ENCODE peak calls at places on chromosomes 7 and 10, in five cellular contexts. U, I, P, K and X are unnamed samples.

GRCh38 chr10:53601260-53601875 is 828.8 kb upstream of the MBL2 start:
- DNase-seq in U (no peak), I (peak), P (no peak), K (no peak), X (peak)

GRCh38 chr10:119374236-119374635 is 166.9 kb downstream of the GRK5 start:
- DNase-seq in U (no peak), I (no peak), P (no peak), K (no peak), X (no peak)

GRCh38 chr10:119408072-119408471 is 134.4 kb downstream of the RGS10 start:
- DNase-seq in U (no peak), I (no peak), P (no peak), K (no peak), X (no peak)

GRCh38 chr10:54833029-54833428 is 32.0 kb upstream of the PCDH15 start:
- DNase-seq in U (no peak), I (no peak), P (no peak), K (no peak), X (no peak)

GRCh38 chr7:19587291-19587690 is 121.5 kb downstream of the POLR1F start:
- DNase-seq in U (no peak), I (no peak), P (no peak), K (no peak), X (no peak)

GRCh38 chr7:150451097-150451793 is 815 bp downstream of the GIMAP8 start:
- DNase-seq in U (peak), I (no peak), P (no peak), K (peak), X (no peak)

GRCh38 chr10:87626422-87626892 is 33.2 kb upstream of the PAPSS2 start:
- DNase-seq in U (no peak), I (no peak), P (no peak), K (no peak), X (no peak)

GRCh38 chr7:107579546-107579880 is 533 bp upstream of the BCAP29 start:
- DNase-seq in U (no peak), I (no peak), P (no peak), K (no peak), X (no peak)

GRCh38 chr10:31942892-31943291 is 14.3 kb upstream of the ARHGAP12 start:
- DNase-seq in U (no peak), I (no peak), P (peak), K (no peak), X (no peak)

GRCh38 chr10:59362991-59363390 is 642 bp upstream of the FAM13C start:
- DNase-seq in U (peak), I (no peak), P (peak), K (peak), X (no peak)

GRCh38 chr7:98240961-98241673 is 10.9 kb downstream of the TECPR1 start:
- DNase-seq in U (no peak), I (peak), P (peak), K (peak), X (peak)

GRCh38 chr10:133325392-133325760 is 11.3 kb downstream of the CALY start:
- DNase-seq in U (no peak), I (no peak), P (no peak), K (no peak), X (no peak)

GRCh38 chr10:131943021-131943814 is 38.5 kb downstream of the BNIP3 start:
- DNase-seq in U (no peak), I (no peak), P (peak), K (no peak), X (peak)

GRCh38 chr7:131652934-131653333 is 96.5 kb upstream of the PODXL start:
- DNase-seq in U (no peak), I (no peak), P (no peak), K (no peak), X (no peak)

GRCh38 chr7:139728203-139728602 is 49.6 kb downstream of the HIPK2 start:
- DNase-seq in U (no peak), I (no peak), P (no peak), K (peak), X (no peak)

GRCh38 chr10:127155221-127155620 is 41.2 kb downstream of the INSYN2A start:
- DNase-seq in U (no peak), I (no peak), P (no peak), K (no peak), X (no peak)
- TF ChIP-seq POLR2A in U (no peak), I (no peak), P (no peak), K (no peak), X (no peak)

GRCh38 chr10:30431435-30431911 is 2.5 kb upstream of the MAP3K8 start:
- DNase-seq in U (no peak), I (no peak), P (no peak), K (peak), X (no peak)
- TF ChIP-seq POLR2A in U (no peak), I (no peak), P (no peak), K (peak), X (no peak)

GRCh38 chr10:5666324-5667220 is at the start of gene ASB13:
- DNase-seq in U (peak), I (peak), P (peak), K (peak), X (peak)
- TF ChIP-seq POLR2A in U (no peak), I (peak), P (peak), K (no peak), X (peak)

GRCh38 chr10:63521389-63522128 is at the start of gene REEP3:
- DNase-seq in U (peak), I (no peak), P (peak), K (peak), X (peak)
- TF ChIP-seq POLR2A in U (peak), I (peak), P (peak), K (peak), X (peak)

GRCh38 chr10:71860243-71861029 is 9.4 kb upstream of the PSAP start:
- DNase-seq in U (peak), I (peak), P (peak), K (peak), X (peak)
- TF ChIP-seq POLR2A in U (no peak), I (no peak), P (no peak), K (no peak), X (peak)

GRCh38 chr10:100370976-100371706 is 24.1 kb downstream of the SCD start:
- DNase-seq in U (peak), I (peak), P (peak), K (peak), X (peak)
- TF ChIP-seq POLR2A in U (no peak), I (no peak), P (no peak), K (peak), X (peak)

DNA sequence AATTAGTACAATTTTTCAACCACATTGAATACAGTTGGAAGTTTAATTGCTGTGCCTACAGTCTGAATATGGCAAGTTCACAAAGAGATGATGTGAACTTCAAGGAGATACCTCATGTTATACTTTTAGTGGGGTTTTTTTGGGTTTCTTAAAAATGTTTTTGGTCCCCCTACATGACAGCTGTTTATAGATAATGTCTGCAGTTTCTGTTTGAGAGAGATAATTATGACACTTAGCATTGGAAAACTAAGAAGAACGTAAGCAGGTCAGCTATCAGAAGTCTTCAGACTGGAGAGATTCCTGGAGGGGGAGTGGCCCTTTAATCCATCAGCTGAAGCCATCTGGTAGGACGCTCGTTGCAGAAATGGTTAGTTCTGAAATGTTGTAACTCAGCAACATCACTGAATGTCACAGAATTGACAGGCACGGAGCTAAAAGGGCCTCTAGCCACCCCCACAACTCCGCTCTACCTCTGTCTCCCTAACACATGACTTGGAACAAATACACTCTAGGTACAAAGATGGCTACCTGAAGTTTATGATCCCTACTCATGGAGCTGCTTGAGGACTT is 29.0 kb downstream of the TIMM23 start:
- DNase-seq in U (no peak), I (no peak), P (no peak), K (no peak), X (peak)
- TF ChIP-seq POLR2A in U (no peak), I (no peak), P (no peak), K (no peak), X (peak)